ENCODE peak calls at places on chromosomes 3 and 15, in seven cellular contexts. I is right lobe of liver; H is NCI-H524; B is activated CD4-positive, CD25-positive, alpha-beta regulatory T cell treated with anti-CD3 and anti-CD28 coated beads, Interleukin-2, amount 50 U/mL, for 72 hours; N is NCI-H2029 treated with DMSO at 0.1 percent for 48 hours; A is activated CD8-positive, alpha-beta memory T cell treated with anti-CD3 and anti-CD28 coated beads, Interleukin-2, amount 50 U/mL, for 48 hours; F is heart right ventricle. O is an unnamed sample.
A peak's percentile ranks its signal among the peaks of the same experiment; 100 is the strongest.

GRCh38 chr15:25504307-25504706 is 65.5 kb upstream of the UBE3A start:
- DNase-seq in B (no peak), F (no peak), A (no peak), N (no peak), I (no peak), H (no peak), O (no peak)

GRCh38 chr15:39976291-39977274 is 42.7 kb downstream of the EIF2AK4 start:
- DNase-seq in F (peak; percentile 67), I (peak; percentile 85), H (no peak), N (no peak), A (no peak), B (no peak), O (peak; percentile 89)

GRCh38 chr3:182896553-182896952 is 83.8 kb downstream of the DCUN1D1 start:
- DNase-seq in H (no peak), N (no peak), A (no peak), I (no peak), F (no peak), B (no peak), O (no peak)

GRCh38 chr3:66082679-66083078 is 44.0 kb upstream of the MAGI1 start:
- DNase-seq in F (no peak), I (no peak), B (no peak), N (no peak), H (no peak), A (no peak), O (no peak)

GRCh38 chr3:41710646-41711388 is 251.1 kb downstream of the ULK4 start:
- DNase-seq in I (no peak), A (no peak), H (no peak), N (no peak), B (no peak), F (no peak), O (peak; percentile 9)

GRCh38 chr3:132255041-132255745 is 62.0 kb upstream of the ACP3 start:
- DNase-seq in B (no peak), N (no peak), I (no peak), F (no peak), H (peak; percentile 78), A (no peak), O (peak; percentile 3)

GRCh38 chr3:107685383-107685782 is 162.6 kb downstream of the BBX start:
- DNase-seq in N (no peak), F (no peak), A (no peak), B (no peak), H (no peak), I (no peak), O (no peak)

GRCh38 chr15:61011576-61012336 is 217.3 kb downstream of the RORA start:
- DNase-seq in B (no peak), A (no peak), N (no peak), H (no peak), I (no peak), F (no peak), O (no peak)

GRCh38 chr3:171428321-171428787 is 31.9 kb downstream of the TNIK start:
- DNase-seq in H (no peak), A (no peak), F (no peak), I (no peak), N (no peak), B (no peak), O (no peak)

GRCh38 chr15:73305331-73306211 is 63.2 kb downstream of the HCN4 start:
- DNase-seq in I (no peak), H (peak; percentile 89), A (no peak), B (no peak), N (peak; percentile 63), F (peak; percentile 42), O (peak; percentile 81)